ENCODE peak calls at places on chromosomes 6 and 20, in seven cellular contexts. N is esophagus squamous epithelium; Z is left cardiac atrium; X is T follicular helper cell; L is HEK293T; Q is GM20000; S is activated CD4-positive, alpha-beta T cell treated with anti-CD3 and anti-CD28 coated beads, Interleukin-2, amount 10 ng/mL, durations not matched to agents 7 days and 5 days. K is an unnamed sample.

GRCh38 chr20:23622839-23623343 is 14.9 kb downstream of the CST3 start:
- DNase-seq in X (no peak), N (no peak), Q (no peak), S (no peak), Z (peak), L (no peak), K (no peak)

GRCh38 chr6:23013776-23014175 is 444.4 kb downstream of the HDGFL1 start:
- DNase-seq in Q (no peak), X (no peak), Z (no peak), N (no peak), L (no peak), S (no peak), K (no peak)

GRCh38 chr6:38755874-38756273 is 40.8 kb downstream of the DNAH8 start:
- DNase-seq in Z (no peak), Q (no peak), S (no peak), L (no peak), N (no peak), X (no peak), K (no peak)

GRCh38 chr6:123956492-123957139 is 153.0 kb downstream of the NKAIN2 start:
- DNase-seq in Z (no peak), S (no peak), N (no peak), Q (no peak), L (no peak), X (no peak), K (no peak)

GRCh38 chr6:163327936-163328335 is 86.6 kb upstream of the QKI start:
- DNase-seq in N (no peak), L (no peak), Q (no peak), Z (no peak), X (no peak), S (no peak), K (no peak)

GRCh38 chr20:32945710-32946221 is 58.5 kb downstream of the SUN5 start:
- DNase-seq in Q (peak), Z (no peak), N (no peak), S (peak), L (peak), X (no peak), K (no peak)

GRCh38 chr20:61316351-61316750 is 64.3 kb downstream of the CDH4 start:
- DNase-seq in Z (no peak), L (no peak), S (no peak), N (no peak), X (no peak), Q (no peak), K (no peak)

GRCh38 chr20:20277772-20278382 is 90.0 kb upstream of the INSM1 start:
- DNase-seq in L (no peak), N (no peak), S (no peak), Z (no peak), X (no peak), Q (no peak), K (no peak)

GRCh38 chr20:16222859-16223411 is 350.3 kb downstream of the KIF16B start:
- DNase-seq in Z (no peak), S (no peak), N (no peak), Q (no peak), X (no peak), L (no peak), K (no peak)

GRCh38 chr6:74455786-74456185 is 750.1 kb downstream of the COL12A1 start:
- DNase-seq in X (no peak), S (no peak), Q (no peak), Z (no peak), N (no peak), L (no peak), K (no peak)

GRCh38 chr20:57439432-57439831 is 48.2 kb downstream of the RBM38 start:
- DNase-seq in Q (no peak), S (no peak), Z (peak), L (no peak), N (no peak), X (no peak), K (no peak)

GRCh38 chr6:166736606-166737005 is 109.6 kb upstream of the RPS6KA2 start:
- DNase-seq in X (no peak), L (no peak), Q (no peak), Z (no peak), S (no peak), N (no peak), K (no peak)

GRCh38 chr20:9926007-9926406 is 87.1 kb upstream of the PAK5 start:
- DNase-seq in Z (no peak), L (no peak), Q (no peak), N (no peak), S (no peak), X (no peak), K (no peak)

GRCh38 chr6:3687847-3688246 is 63.7 kb downstream of the PXDC1 start:
- DNase-seq in S (no peak), N (no peak), Z (no peak), X (no peak), L (no peak), Q (no peak), K (no peak)

GRCh38 chr6:139868576-139868975 is 494.1 kb upstream of the CITED2 start:
- DNase-seq in X (no peak), S (no peak), L (no peak), N (no peak), Z (no peak), Q (no peak), K (no peak)

GRCh38 chr6:89298680-89299450 is 16.2 kb downstream of the GABRR2 start:
- DNase-seq in N (no peak), Z (no peak), S (peak), Q (peak), X (peak), L (no peak), K (peak)

GRCh38 chr6:53044071-53044470 is 21.1 kb upstream of the FBXO9 start:
- DNase-seq in L (no peak), N (no peak), Z (no peak), X (no peak), Q (no peak), S (no peak), K (no peak)

GRCh38 chr20:25215521-25215920 is 20.0 kb downstream of the ENTPD6 start:
- DNase-seq in L (no peak), Q (no peak), N (no peak), S (no peak), X (no peak), Z (no peak), K (no peak)

GRCh38 chr6:104462811-104463599 is 396.7 kb downstream of the HACE1 start:
- DNase-seq in N (no peak), X (no peak), S (no peak), Q (no peak), L (no peak), Z (no peak), K (no peak)

GRCh38 chr6:16760536-16761468 is at the start of gene ATXN1:
- DNase-seq in Z (peak), Q (peak), X (peak), N (no peak), L (no peak), S (peak), K (no peak)

GRCh38 chr6:154164397-154164796 is 125.4 kb downstream of the OPRM1 start:
- DNase-seq in X (no peak), L (no peak), Q (no peak), S (no peak), N (no peak), Z (peak), K (no peak)

GRCh38 chr6:167956983-167957492 is 40.4 kb upstream of the KIF25 start:
- DNase-seq in Q (no peak), Z (no peak), L (no peak), X (no peak), N (no peak), S (no peak), K (no peak)

GRCh38 chr6:169171951-169172350 is 81.7 kb downstream of the THBS2 start:
- DNase-seq in Z (no peak), X (no peak), N (no peak), S (no peak), L (no peak), Q (no peak), K (no peak)

GRCh38 chr6:113763311-113763766 is 93.8 kb upstream of the MARCKS start:
- DNase-seq in X (no peak), Z (no peak), L (no peak), S (no peak), N (no peak), Q (no peak), K (no peak)

GRCh38 chr6:150741633-150742200 is 123.8 kb upstream of the MTHFD1L start:
- DNase-seq in N (no peak), S (peak), Q (peak), Z (no peak), L (peak), X (no peak), K (no peak)

GRCh38 chr20:38545771-38546170 is 35.2 kb upstream of the ADIG start:
- DNase-seq in L (no peak), S (no peak), Q (no peak), X (no peak), N (no peak), Z (no peak), K (no peak)

GRCh38 chr20:60630609-60631008 is 621.5 kb upstream of the CDH4 start:
- DNase-seq in Q (no peak), L (no peak), N (no peak), Z (no peak), X (no peak), S (no peak), K (no peak)

GRCh38 chr6:131966443-131966842 is 15.3 kb upstream of the CCN2 start:
- DNase-seq in Q (no peak), Z (no peak), S (no peak), X (no peak), L (peak), N (no peak), K (no peak)

GRCh38 chr6:3571206-3571815 is 114.5 kb upstream of the SLC22A23 start:
- DNase-seq in Q (no peak), S (no peak), L (no peak), N (no peak), X (no peak), Z (no peak), K (no peak)

GRCh38 chr6:39197521-39198500 is 31.5 kb downstream of the KCNK5 start:
- DNase-seq in N (no peak), Q (no peak), X (no peak), S (no peak), Z (no peak), L (no peak), K (no peak)

GRCh38 chr6:39214846-39215639 is 14.2 kb downstream of the KCNK5 start:
- DNase-seq in Q (no peak), L (no peak), N (no peak), Z (peak), X (no peak), S (no peak), K (no peak)

GRCh38 chr6:167754691-167755090 is 72.0 kb upstream of the AFDN start:
- DNase-seq in L (no peak), S (no peak), Z (no peak), Q (no peak), N (no peak), X (no peak), K (no peak)

GRCh38 chr6:128601060-128601459 is 80.7 kb upstream of the PTPRK start:
- DNase-seq in L (no peak), Z (no peak), S (no peak), N (no peak), X (no peak), Q (no peak), K (no peak)

GRCh38 chr20:58140787-58141396 is 87.6 kb downstream of the ANKRD60 start:
- DNase-seq in X (no peak), Z (no peak), Q (no peak), S (peak), L (no peak), N (no peak), K (no peak)

GRCh38 chr20:37522258-37523011 is 1.4 kb downstream of the NNAT start:
- DNase-seq in S (no peak), Z (peak), Q (no peak), X (no peak), L (no peak), N (no peak), K (no peak)

GRCh38 chr20:57006411-57007170 is 259.9 kb downstream of the BMP7 start:
- DNase-seq in S (no peak), N (no peak), Q (no peak), L (no peak), X (no peak), Z (no peak), K (no peak)